ENCODE peak calls at places on chromosomes 5 and 9, in five cellular contexts. N is IMR-90, A is SK-N-SH, K is K562, Y is GM12878. I is an unnamed sample.

GRCh38 chr5:119078071-119078846 is 7.4 kb downstream of the DMXL1 start:
- DNase-seq in N (no peak), A (no peak), K (no peak), Y (no peak), I (no peak)

GRCh38 chr9:18438300-18438925 is 35.5 kb upstream of the ADAMTSL1 start:
- DNase-seq in N (peak), A (peak), K (no peak), Y (no peak), I (no peak)

GRCh38 chr5:91528831-91529230 is 145.7 kb upstream of the ARRDC3 start:
- DNase-seq in N (no peak), A (no peak), K (no peak), Y (no peak), I (no peak)

GRCh38 chr5:128304121-128304520 is 220.6 kb downstream of the SLC12A2 start:
- DNase-seq in N (peak), A (no peak), K (no peak), Y (no peak), I (no peak)

GRCh38 chr9:133443982-133444381 is 15.8 kb upstream of the CACFD1 start:
- DNase-seq in N (peak), A (no peak), K (no peak), Y (no peak), I (no peak)

GRCh38 chr5:107248065-107248695 is 422.6 kb downstream of the EFNA5 start:
- DNase-seq in N (peak), A (peak), K (peak), Y (peak), I (peak)

GRCh38 chr5:82225525-82226172 is 52.5 kb downstream of the RPS23 start:
- DNase-seq in N (peak), A (peak), K (peak), Y (peak), I (peak)

GRCh38 chr5:23820764-23821471 is 313.5 kb downstream of the PRDM9 start:
- DNase-seq in N (peak), A (peak), K (no peak), Y (no peak), I (peak)

GRCh38 chr9:136311433-136312375 is 7.8 kb upstream of the CCDC187 start:
- DNase-seq in N (no peak), A (no peak), K (peak), Y (no peak), I (no peak)

GRCh38 chr5:96957125-96958041 is 21.5 kb downstream of the LNPEP start:
- DNase-seq in N (no peak), A (no peak), K (no peak), Y (peak), I (no peak)

GRCh38 chr5:160521392-160521663 is 99.7 kb downstream of the PTTG1 start:
- DNase-seq in N (no peak), A (no peak), K (no peak), Y (no peak), I (no peak)

GRCh38 chr9:22379272-22379671 is 67.4 kb upstream of the DMRTA1 start:
- DNase-seq in N (no peak), A (no peak), K (no peak), Y (no peak), I (no peak)

GRCh38 chr5:103472820-103473219 is 89.8 kb downstream of the NUDT12 start:
- DNase-seq in N (peak), A (no peak), K (no peak), Y (no peak), I (peak)

GRCh38 chr9:109518621-109519335 is 20.7 kb upstream of the PTPN3 start:
- DNase-seq in N (no peak), A (no peak), K (no peak), Y (no peak), I (no peak)

GRCh38 chr5:58722160-58722559 is 139.3 kb downstream of the RAB3C start:
- DNase-seq in N (no peak), A (no peak), K (no peak), Y (no peak), I (no peak)

GRCh38 chr5:39223568-39224156 is 4.3 kb upstream of the FYB1 start:
- DNase-seq in N (no peak), A (no peak), K (no peak), Y (no peak), I (no peak)

GRCh38 chr5:159441441-159441840 is 111.2 kb upstream of the IL12B start:
- DNase-seq in N (no peak), A (peak), K (peak), Y (no peak), I (peak)

GRCh38 chr5:130126748-130127147 is 222.5 kb downstream of the CHSY3 start:
- DNase-seq in N (no peak), A (no peak), K (no peak), Y (no peak), I (no peak)

GRCh38 chr5:97531549-97531948 is 348.5 kb upstream of the RIOK2 start:
- DNase-seq in N (no peak), A (no peak), K (no peak), Y (no peak), I (no peak)

GRCh38 chr5:158384535-158385421 is 525.8 kb upstream of the CLINT1 start:
- DNase-seq in N (peak), A (no peak), K (no peak), Y (no peak), I (peak)

GRCh38 chr9:16133556-16134227 is 580.8 kb downstream of the CCDC171 start:
- DNase-seq in N (peak), A (peak), K (peak), Y (no peak), I (peak)

GRCh38 chr5:76084496-76085285 is 1.5 kb downstream of the SV2C start:
- DNase-seq in N (no peak), A (peak), K (peak), Y (no peak), I (no peak)

GRCh38 chr9:137138058-137138697 is 776 bp upstream of the GRIN1 start:
- DNase-seq in N (no peak), A (peak), K (peak), Y (no peak), I (no peak)

GRCh38 chr5:141413540-141414069 is 818 bp downstream of the PCDHGA10 start:
- DNase-seq in N (no peak), A (no peak), K (no peak), Y (no peak), I (no peak)

DNA sequence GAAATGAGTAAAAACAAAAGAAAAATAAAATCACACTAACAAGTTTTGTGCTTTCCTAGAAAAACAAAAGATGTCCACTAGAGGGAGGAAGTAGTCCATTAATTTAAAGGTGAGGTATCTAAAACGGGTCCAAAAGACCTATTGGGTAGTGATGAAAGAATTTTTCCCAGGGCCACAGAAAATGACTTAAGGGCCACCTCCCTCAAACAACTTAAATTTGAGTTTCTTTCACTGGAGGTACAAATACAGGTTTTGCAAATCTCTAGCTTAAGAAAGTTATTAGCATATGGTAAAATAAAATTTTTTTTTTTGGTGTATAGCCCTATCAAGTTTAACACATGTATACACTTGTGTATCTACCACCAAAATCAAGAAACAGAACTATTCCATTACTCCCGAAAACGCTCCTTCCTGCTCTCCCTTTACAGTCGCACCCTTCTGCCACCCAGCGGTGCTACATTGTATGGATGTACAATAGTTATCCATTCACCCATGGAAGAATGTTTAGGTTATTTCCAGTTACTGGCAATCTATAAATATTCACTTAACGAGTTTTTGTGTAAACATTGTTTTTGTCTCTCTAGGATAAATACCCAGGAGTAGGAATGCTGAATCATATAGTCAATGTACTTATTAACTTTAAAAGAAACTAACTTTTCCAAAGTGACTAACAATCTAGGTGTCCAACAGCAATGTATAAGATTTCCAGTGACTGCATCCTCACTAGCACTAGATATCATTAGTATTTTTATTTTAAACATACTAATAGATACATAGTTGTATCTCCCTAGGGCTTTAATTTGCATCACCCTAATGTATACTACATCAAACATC is 21.9 kb downstream of the DEPDC1B start:
- DNase-seq in N (peak), A (peak), K (peak), Y (peak), I (peak)
- TF ChIP-seq RCOR1 in N (no peak), A (no peak), K (no peak), Y (no peak), I (no peak)

DNA sequence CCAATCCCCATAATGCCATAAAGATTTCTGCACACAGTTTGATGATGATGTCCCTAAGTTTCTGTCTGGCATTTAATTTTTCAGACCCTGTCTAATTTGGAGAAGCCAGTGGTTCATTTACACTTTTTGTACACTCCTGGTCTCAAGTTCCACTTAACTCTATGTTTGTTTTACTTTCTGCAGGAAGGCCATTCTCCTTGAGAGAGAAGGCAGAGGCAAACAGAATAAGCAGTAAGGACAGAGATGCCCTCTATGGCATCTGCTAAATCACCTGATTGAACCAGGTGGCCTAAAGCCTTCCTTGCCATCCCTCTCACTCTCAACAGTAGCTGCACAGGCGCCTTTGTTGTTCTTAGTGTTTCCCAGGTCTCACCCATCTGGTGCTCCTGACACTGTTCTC is 86.1 kb upstream of the LRRTM2 start:
- DNase-seq in N (no peak), A (no peak), K (no peak), Y (no peak), I (no peak)
- TF ChIP-seq RCOR1 in N (no peak), A (no peak), K (no peak), Y (no peak), I (no peak)

DNA sequence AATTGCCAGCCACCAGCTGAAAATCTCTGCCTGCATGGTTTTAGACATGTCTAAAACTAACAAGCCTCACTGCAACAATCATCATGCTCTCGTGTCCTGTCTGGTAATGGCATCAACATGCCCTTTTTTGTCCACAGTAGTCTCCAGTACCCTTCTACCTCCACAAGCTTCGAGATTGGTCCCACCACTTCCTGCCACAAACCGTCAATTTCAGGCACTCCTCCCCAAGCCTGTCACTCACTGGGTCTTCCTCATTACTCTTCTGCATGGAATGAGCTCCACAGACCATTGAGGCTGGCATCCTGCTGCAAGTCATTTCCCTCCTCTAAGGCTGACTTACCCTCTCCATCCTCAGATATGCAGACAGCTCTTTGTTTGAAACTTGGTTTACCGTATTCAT is 9.0 kb downstream of the LPAR1 start:
- DNase-seq in N (no peak), A (no peak), K (no peak), Y (no peak), I (no peak)
- TF ChIP-seq RCOR1 in N (no peak), A (no peak), K (no peak), Y (no peak), I (no peak)

GRCh38 chr9:90965911-90966290 is 164.3 kb downstream of the SYK start:
- DNase-seq in N (no peak), A (no peak), K (no peak), Y (no peak), I (no peak)

GRCh38 chr9:90966475-90967150 is 165.0 kb downstream of the SYK start:
- DNase-seq in N (peak), A (no peak), K (no peak), Y (no peak), I (no peak)

GRCh38 chr9:90967171-90967570 is 165.6 kb downstream of the SYK start:
- DNase-seq in N (no peak), A (no peak), K (no peak), Y (no peak), I (no peak)

GRCh38 chr9:90965141-90965910 is 163.7 kb downstream of the SYK start:
- DNase-seq in N (no peak), A (no peak), K (no peak), Y (no peak), I (no peak)

GRCh38 chr9:90964101-90965020 is 162.7 kb downstream of the SYK start:
- DNase-seq in N (no peak), A (peak), K (no peak), Y (no peak), I (peak)
- TF ChIP-seq RCOR1 in N (no peak), A (no peak), K (no peak), Y (no peak), I (no peak)